ENCODE peak calls at places on chromosomes 12 and 14, in nine cellular contexts. H is left lung, C is right lobe of liver, S is brain microvascular endothelial cell, T is choroid plexus epithelial cell, M is cardiac fibroblast, D is AG10803, W is astrocyte of the cerebellum, P is BE2C. R is an unnamed sample.

GRCh38 chr12:89217472-89217871 is 134.8 kb downstream of the DUSP6 start:
- DNase-seq in C (no peak), W (no peak), T (no peak), S (no peak), H (no peak), M (no peak), D (no peak), P (no peak), R (no peak)

GRCh38 chr14:21997300-21997699 is 323.7 kb upstream of the OR4E1 start:
- DNase-seq in H (no peak), P (no peak), W (no peak), C (no peak), T (peak; percentile 19), D (no peak), S (peak; percentile 20), M (no peak), R (no peak)

GRCh38 chr12:42128327-42128726 is 16.3 kb downstream of the GXYLT1 start:
- DNase-seq in T (peak; percentile 35), S (peak; percentile 6), H (no peak), M (no peak), D (peak; percentile 28), P (no peak), W (no peak), C (no peak), R (no peak)

GRCh38 chr12:4421590-4422031 is 24.0 kb downstream of the FGF6 start:
- DNase-seq in T (peak; percentile 61), D (peak; percentile 24), W (peak; percentile 34), H (no peak), C (no peak), M (peak; percentile 39), S (peak; percentile 24), P (peak; percentile 29), R (no peak)

GRCh38 chr12:113439606-113440030 is 17.4 kb downstream of the SDSL start:
- DNase-seq in W (no peak), H (no peak), D (peak; percentile 21), P (peak; percentile 78), C (no peak), S (peak; percentile 40), M (peak; percentile 56), T (peak; percentile 56), R (no peak)

GRCh38 chr12:89029961-89030360 is 322.3 kb downstream of the DUSP6 start:
- DNase-seq in M (peak; percentile 17), C (no peak), P (no peak), S (no peak), H (no peak), T (no peak), W (no peak), D (no peak), R (no peak)

GRCh38 chr12:12157424-12157823 is 86.7 kb downstream of the BCL2L14 start:
- DNase-seq in C (no peak), W (no peak), D (peak; percentile 44), S (no peak), P (no peak), T (no peak), M (peak; percentile 25), H (no peak), R (no peak)

GRCh38 chr12:93592641-93593396 is 20.3 kb downstream of the SOCS2 start:
- DNase-seq in P (no peak), H (no peak), C (no peak), S (no peak), W (no peak), T (no peak), M (no peak), D (no peak), R (no peak)

GRCh38 chr12:109134186-109134917 is 18.0 kb downstream of the ACACB start:
- DNase-seq in M (peak; percentile 87), H (no peak), P (peak; percentile 45), S (no peak), D (peak; percentile 86), T (peak; percentile 15), C (peak; percentile 90), W (no peak), R (no peak)

GRCh38 chr14:64720190-64720589 is 16.0 kb downstream of the PLEKHG3 start:
- DNase-seq in P (no peak), C (peak; percentile 66), H (peak; percentile 38), S (peak; percentile 90), T (peak; percentile 83), D (peak; percentile 66), M (no peak), W (peak; percentile 34), R (no peak)

GRCh38 chr12:55446334-55446733 is 2.5 kb downstream of the OR6C2 start:
- DNase-seq in S (no peak), W (no peak), T (no peak), D (no peak), M (no peak), H (no peak), P (no peak), C (no peak), R (no peak)

GRCh38 chr12:19967486-19967885 is 400.9 kb upstream of the PDE3A start:
- DNase-seq in M (peak; percentile 96), S (peak; percentile 98), H (no peak), P (no peak), D (peak; percentile 95), W (peak; percentile 89), T (peak; percentile 99), C (no peak), R (no peak)

GRCh38 chr14:75471059-75471458 is 43.2 kb downstream of the JDP2 start:
- DNase-seq in D (no peak), T (no peak), C (no peak), S (no peak), H (no peak), M (no peak), W (no peak), P (no peak), R (no peak)

GRCh38 chr12:68823711-68824110 is 15.7 kb downstream of the MDM2 start:
- DNase-seq in M (peak; percentile 57), S (peak; percentile 82), H (no peak), T (peak; percentile 94), W (peak; percentile 43), P (no peak), D (no peak), C (no peak), R (no peak)

GRCh38 chr14:24430682-24431568 is 1.2 kb downstream of the KHNYN start:
- DNase-seq in D (peak; percentile 74), P (no peak), W (no peak), T (peak; percentile 76), M (peak; percentile 73), H (peak; percentile 70), C (no peak), S (peak; percentile 29), R (no peak)

GRCh38 chr12:65740506-65740872 is 83.8 kb upstream of the HMGA2 start:
- DNase-seq in P (no peak), M (peak; percentile 8), D (peak; percentile 21), W (no peak), S (no peak), T (peak; percentile 50), C (no peak), H (no peak), R (no peak)

GRCh38 chr12:54407183-54407905 is 11.7 kb downstream of the ITGA5 start:
- DNase-seq in M (no peak), C (no peak), W (no peak), T (no peak), P (no peak), D (no peak), S (no peak), H (no peak), R (no peak)
- H3K4me3 ChIP-seq in M (no peak overlapping the region), C (no peak overlapping the region), W (no peak overlapping the region), T (no peak overlapping the region), P (no peak overlapping the region), D (no peak overlapping the region), S (no peak overlapping the region), H (no peak overlapping the region), R (no peak overlapping the region)

DNA sequence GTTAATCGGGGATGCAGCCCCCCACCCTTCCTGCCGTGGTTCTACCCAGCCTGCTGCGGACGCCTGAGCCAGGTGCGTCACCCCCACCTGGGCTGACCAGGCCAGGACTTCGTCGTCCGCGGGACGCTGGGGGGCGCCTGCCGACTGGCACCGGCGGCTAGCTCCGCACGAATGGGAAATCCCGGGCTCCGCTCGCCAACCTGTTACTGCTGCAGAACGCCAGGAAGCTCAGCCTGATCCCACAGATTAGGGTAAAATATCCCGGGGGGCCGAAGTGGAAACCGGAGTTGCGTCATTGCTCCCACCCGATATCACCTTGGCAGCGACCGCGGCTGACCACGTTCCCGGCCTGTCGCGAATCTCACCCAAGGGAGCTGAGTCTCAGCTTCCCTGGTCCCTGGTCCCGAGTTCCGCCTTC is 528 bp upstream of the VDR start:
- DNase-seq in M (no peak), D (no peak), P (no peak), S (no peak), H (peak; percentile 79), T (no peak), C (peak; percentile 78), W (no peak), R (peak; percentile 23)
- TF ChIP-seq CTCF in M (peak; percentile 26), D (no peak), P (no peak), S (peak; percentile 56), H (peak; percentile 26), T (peak; percentile 16), C (peak; percentile 27), W (peak; percentile 43), R (peak; percentile 57)

DNA sequence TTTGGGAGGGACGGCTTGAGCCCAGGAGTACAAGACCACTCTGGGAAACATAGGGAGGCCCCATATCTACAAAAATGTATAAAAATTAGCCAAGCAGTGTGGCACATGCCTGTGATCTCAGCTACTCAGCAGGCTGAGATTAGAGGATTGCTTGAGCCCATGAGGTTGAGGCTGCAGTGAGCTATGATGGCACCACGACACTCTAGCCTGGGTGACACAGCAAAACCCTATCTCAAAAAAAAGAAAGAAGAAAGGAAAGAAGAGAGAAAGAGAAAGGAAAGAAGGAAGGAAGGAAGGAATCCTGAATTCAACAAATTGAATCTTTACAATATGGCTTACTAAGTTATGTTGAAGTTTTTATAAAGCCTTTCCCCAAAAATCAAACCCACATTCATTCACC is 2.1 kb downstream of the KIF21A start:
- DNase-seq in P (peak; percentile 29), H (no peak), T (no peak), W (no peak), M (no peak), S (no peak), C (no peak), D (no peak), R (no peak)
- H3K4me3 ChIP-seq in P (peak overlapping the region; percentile 78), H (no peak overlapping the region), T (no peak overlapping the region), W (no peak overlapping the region), M (no peak overlapping the region), S (no peak overlapping the region), C (no peak overlapping the region), D (no peak overlapping the region), R (no peak overlapping the region)

GRCh38 chr12:50985322-50985721 is 33.0 kb downstream of the HIGD1C start:
- DNase-seq in T (peak; percentile 75), P (no peak), M (peak; percentile 79), C (no peak), W (no peak), S (peak; percentile 57), H (no peak), D (peak; percentile 78), R (no peak)

GRCh38 chr12:50988051-50988450 is 35.7 kb downstream of the HIGD1C start:
- DNase-seq in C (no peak), P (no peak), H (no peak), M (no peak), S (no peak), W (no peak), D (peak; percentile 45), T (no peak), R (no peak)

GRCh38 chr12:50984899-50985298 is 32.6 kb downstream of the HIGD1C start:
- DNase-seq in C (no peak), P (no peak), W (no peak), S (peak; percentile 42), H (no peak), M (no peak), T (peak; percentile 28), D (no peak), R (no peak)

GRCh38 chr12:50988871-50989270 is 36.5 kb downstream of the HIGD1C start:
- DNase-seq in S (no peak), H (no peak), D (no peak), W (no peak), T (no peak), M (no peak), P (no peak), C (no peak), R (no peak)

GRCh38 chr12:50986961-50987737 is 34.8 kb downstream of the HIGD1C start:
- DNase-seq in C (no peak), H (no peak), D (peak; percentile 62), T (peak; percentile 87), W (peak; percentile 38), P (peak; percentile 50), M (peak; percentile 77), S (peak; percentile 48), R (peak; percentile 86)
- TF ChIP-seq CTCF in C (peak; percentile 45), H (peak; percentile 35), D (peak; percentile 69), T (peak; percentile 82), W (peak; percentile 81), P (peak; percentile 88), M (peak; percentile 73), S (peak; percentile 81), R (peak; percentile 65)

R was measured in tibial nerve.